ENCODE peak calls at places on chromosome 5, in ten cellular contexts. U, G, Y, A, I, E, S, R, B and K are unnamed samples.

GRCh38 chr5:123549256-123549904 is 37.4 kb downstream of the CSNK1G3 start:
- DNase-seq in G (no peak), E (no peak), I (no peak), A (peak; percentile 37), B (no peak), S (no peak), Y (peak; percentile 35), R (no peak), U (no peak), K (no peak)

GRCh38 chr5:164302533-164303235 is 797.3 kb downstream of the MAT2B start:
- DNase-seq in U (no peak), I (no peak), G (no peak), R (no peak), S (no peak), Y (no peak), A (no peak), B (peak; percentile 25), E (no peak), K (no peak)

GRCh38 chr5:931570-932145 is 39.0 kb downstream of the TRIP13 start:
- DNase-seq in A (no peak), I (no peak), G (no peak), E (no peak), U (no peak), R (no peak), S (no peak), Y (no peak), B (no peak), K (no peak)

GRCh38 chr5:98880151-98880550 is 48.7 kb downstream of the CHD1 start:
- DNase-seq in E (no peak), R (no peak), U (no peak), I (no peak), S (no peak), G (no peak), Y (no peak), B (peak; percentile 76), A (no peak), K (no peak)

GRCh38 chr5:7754997-7755596 is 95.8 kb downstream of the CFAP90 start:
- DNase-seq in S (peak; percentile 93), B (peak; percentile 78), R (peak; percentile 30), Y (no peak), E (no peak), A (no peak), I (peak; percentile 25), G (no peak), U (peak; percentile 33), K (no peak)

GRCh38 chr5:140402258-140403074 is 833 bp downstream of the ANKHD1 start:
- DNase-seq in A (peak; percentile 20), S (peak; percentile 91), U (peak; percentile 30), E (peak; percentile 77), R (peak; percentile 54), B (peak; percentile 45), I (no peak), G (no peak), Y (peak; percentile 47), K (no peak)

GRCh38 chr5:6772886-6773285 is 59.7 kb downstream of the TENT4A start:
- DNase-seq in I (no peak), Y (no peak), S (no peak), E (no peak), U (no peak), A (no peak), B (no peak), G (no peak), R (no peak), K (no peak)

GRCh38 chr5:62064993-62065392 is 241.0 kb upstream of the KIF2A start:
- DNase-seq in R (no peak), I (no peak), E (no peak), A (no peak), Y (no peak), S (no peak), G (no peak), U (no peak), B (no peak), K (no peak)

GRCh38 chr5:142208777-142209312 is 100.3 kb downstream of the NDFIP1 start:
- DNase-seq in Y (no peak), G (no peak), E (no peak), I (no peak), B (no peak), R (no peak), S (no peak), U (no peak), A (no peak), K (no peak)

GRCh38 chr5:83251849-83252248 is 174.5 kb downstream of the XRCC4 start:
- DNase-seq in I (no peak), R (peak; percentile 36), E (no peak), B (no peak), G (no peak), Y (no peak), A (no peak), U (no peak), S (no peak), K (no peak)

GRCh38 chr5:9715891-9716335 is 85.8 kb upstream of the TAS2R1 start:
- DNase-seq in I (no peak), R (peak; percentile 58), Y (no peak), G (no peak), A (no peak), U (no peak), S (peak; percentile 49), E (no peak), B (peak; percentile 35), K (no peak)

GRCh38 chr5:14353661-14354474 is 210.7 kb downstream of the TRIO start:
- DNase-seq in A (no peak), B (no peak), S (no peak), E (no peak), I (no peak), R (no peak), Y (no peak), G (no peak), U (no peak), K (no peak)

DNA sequence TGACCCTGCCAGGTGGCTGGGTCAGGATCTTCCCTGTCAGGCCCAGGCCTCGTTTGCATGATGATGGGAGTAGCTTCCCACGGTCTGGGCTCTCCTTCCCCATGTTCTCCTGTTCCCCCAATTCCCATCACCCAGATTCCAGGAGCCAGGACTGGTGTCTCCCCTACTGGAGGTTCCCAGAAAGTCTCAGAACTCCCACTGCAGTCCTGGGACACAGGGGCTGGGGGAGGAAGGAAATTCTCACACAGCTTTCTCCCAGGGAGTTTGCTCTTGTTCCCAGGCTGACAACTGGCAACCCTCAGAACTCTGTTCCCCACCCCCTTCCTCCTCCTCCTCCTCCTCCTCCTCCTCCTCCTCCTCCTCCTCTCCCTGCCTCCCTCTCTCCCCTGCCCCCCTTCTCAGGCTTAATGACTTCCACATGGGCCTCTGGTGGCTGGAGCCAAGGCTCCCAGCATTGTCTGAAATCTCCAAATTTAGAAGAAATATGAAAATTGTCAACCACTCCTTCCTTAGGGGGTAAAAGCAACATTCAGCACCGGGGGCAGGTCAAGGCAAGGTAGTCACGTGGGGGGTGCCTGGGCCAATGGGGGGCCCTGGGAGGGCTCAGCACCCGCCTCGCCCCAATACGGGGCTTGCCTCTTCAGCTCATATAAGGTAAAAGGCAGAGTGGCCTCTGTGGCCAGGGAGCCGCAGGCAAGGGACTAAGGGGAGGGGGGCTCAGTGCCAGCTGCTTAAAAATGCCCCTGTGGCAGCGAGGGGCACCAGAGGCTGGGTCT is 27.3 kb upstream of the IL17B start:
- DNase-seq in I (no peak), S (peak; percentile 80), Y (no peak), G (peak; percentile 96), B (no peak), R (peak; percentile 97), U (peak; percentile 68), E (peak; percentile 97), A (no peak), K (peak; percentile 93)
- TF ChIP-seq CTCF in I (no peak), S (peak; percentile 18), Y (no peak), G (peak; percentile 16), B (no peak), R (peak; percentile 36), U (no peak), E (no peak), A (no peak), K (peak; percentile 35)

DNA sequence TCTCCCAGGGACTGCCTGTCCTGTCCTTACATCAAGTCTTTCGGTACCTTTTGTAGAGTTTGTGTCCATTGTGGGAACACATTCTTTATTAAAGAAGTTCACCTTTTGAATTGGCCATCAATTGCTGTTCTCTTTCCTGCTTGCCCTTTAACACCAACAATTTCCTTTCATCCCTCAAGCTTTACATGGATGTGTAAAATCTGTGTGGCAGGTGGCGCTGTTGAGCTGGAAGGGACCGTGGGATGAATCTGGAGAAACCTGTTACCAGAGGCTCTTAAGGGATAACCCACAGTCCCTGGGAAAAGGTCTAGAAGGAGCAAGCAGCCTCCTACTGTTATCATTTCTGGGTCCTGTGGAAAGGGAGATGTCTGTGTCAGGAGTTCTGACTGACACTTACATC is 7.9 kb upstream of the ZFP62 start:
- DNase-seq in G (peak; percentile 18), Y (peak; percentile 66), I (peak; percentile 85), R (peak; percentile 75), A (peak; percentile 55), B (peak; percentile 98), E (no peak), U (peak; percentile 78), S (peak; percentile 96), K (no peak)
- TF ChIP-seq CTCF in G (peak; percentile 91), Y (peak; percentile 72), I (peak; percentile 54), R (peak; percentile 90), A (peak; percentile 53), B (peak; percentile 97), E (peak; percentile 55), U (peak; percentile 77), S (peak; percentile 90), K (peak; percentile 93)

GRCh38 chr5:94830520-94830919 is 212.1 kb downstream of the SLF1 start:
- DNase-seq in U (no peak), E (no peak), Y (no peak), I (no peak), A (no peak), S (no peak), R (peak; percentile 4), G (no peak), B (peak; percentile 36), K (no peak)
- TF ChIP-seq CTCF in U (peak; percentile 25), E (no peak), Y (no peak), I (no peak), A (no peak), S (peak; percentile 78), R (peak; percentile 47), G (peak; percentile 16), B (peak; percentile 61), K (peak; percentile 22)

GRCh38 chr5:5464036-5464715 is 41.7 kb downstream of the ICE1 start:
- DNase-seq in U (no peak), A (no peak), G (no peak), B (no peak), E (no peak), S (no peak), R (no peak), Y (no peak), I (no peak), K (no peak)

GRCh38 chr5:5461012-5461411 is 38.5 kb downstream of the ICE1 start:
- DNase-seq in U (no peak), E (no peak), A (no peak), B (peak; percentile 23), Y (no peak), I (no peak), S (no peak), R (no peak), G (no peak), K (no peak)

GRCh38 chr5:5467737-5468136 is 45.3 kb downstream of the ICE1 start:
- DNase-seq in R (no peak), U (no peak), A (no peak), G (no peak), E (no peak), I (no peak), Y (no peak), S (no peak), B (no peak), K (no peak)

GRCh38 chr5:5470933-5471332 is 48.5 kb downstream of the ICE1 start:
- DNase-seq in G (no peak), I (no peak), E (no peak), Y (no peak), U (no peak), A (no peak), S (no peak), R (no peak), B (no peak), K (no peak)

GRCh38 chr5:5466227-5466626 is 43.8 kb downstream of the ICE1 start:
- DNase-seq in S (no peak), B (no peak), U (no peak), R (no peak), G (no peak), A (no peak), Y (no peak), E (no peak), I (no peak), K (no peak)
- TF ChIP-seq CTCF in S (peak; percentile 64), B (peak; percentile 24), U (no peak), R (no peak), G (no peak), A (no peak), Y (no peak), E (no peak), I (no peak), K (no peak)